ENCODE peak calls at places on chromosomes 1 and 21, in five cellular contexts. B is left ventricle myocardium inferior, T is PC-3, H is ovary, N is body of pancreas. Q is an unnamed sample. For H3K4me1, the result is how much of the 10 kb centered on the place peaks cover.

GRCh38 chr1:151478923-151479322 is 19.6 kb upstream of the POGZ start:
- DNase-seq in T (no peak), H (no peak), B (no peak), N (no peak), Q (no peak)

GRCh38 chr1:11448375-11449085 is 30.4 kb upstream of the DISP3 start:
- DNase-seq in H (no peak), B (no peak), T (no peak), N (no peak), Q (no peak)

GRCh38 chr21:44092201-44092600 is 15.0 kb upstream of the PWP2 start:
- DNase-seq in T (no peak), N (no peak), B (no peak), H (no peak), Q (no peak)

GRCh38 chr1:181105134-181106021 is 16.9 kb downstream of the IER5 start:
- DNase-seq in T (peak), N (peak), H (peak), B (peak), Q (peak)

GRCh38 chr1:184854456-184855180 is 100.0 kb upstream of the EDEM3 start:
- DNase-seq in T (no peak), N (no peak), H (no peak), B (no peak), Q (no peak)

GRCh38 chr1:35369922-35370671 is 101.6 kb downstream of the ZMYM4 start:
- DNase-seq in N (peak), T (no peak), B (peak), H (peak), Q (peak)

GRCh38 chr1:10909697-10910489 is 102.6 kb upstream of the TARDBP start:
- DNase-seq in B (peak), H (no peak), T (peak), N (peak), Q (peak)

GRCh38 chr1:233033366-233033765 is 83.0 kb downstream of the NTPCR start:
- DNase-seq in N (no peak), B (no peak), T (no peak), H (no peak), Q (no peak)

GRCh38 chr21:41684381-41685245 is 82.2 kb downstream of the RIPK4 start:
- DNase-seq in H (peak), T (peak), N (peak), B (no peak), Q (no peak)

GRCh38 chr1:156504062-156504813 is 3.7 kb upstream of the MEF2D start:
- DNase-seq in H (peak), N (no peak), T (peak), B (no peak), Q (no peak)

GRCh38 chr1:242129103-242129502 is 130.2 kb upstream of the MAP1LC3C start:
- DNase-seq in T (peak), N (no peak), H (no peak), B (no peak), Q (no peak)

GRCh38 chr1:173341307-173341706 is 134.2 kb upstream of the TNFSF4 start:
- DNase-seq in T (peak), H (no peak), N (no peak), B (no peak), Q (no peak)

GRCh38 chr1:32138965-32139364 is 31.1 kb downstream of the KPNA6 start:
- DNase-seq in H (no peak), T (peak), B (no peak), N (no peak), Q (no peak)

GRCh38 chr1:240170245-240170644 is 78.6 kb downstream of the FMN2 start:
- DNase-seq in B (no peak), T (no peak), N (no peak), H (no peak), Q (no peak)

GRCh38 chr1:64878931-64879710 is 87.2 kb downstream of the JAK1 start:
- DNase-seq in H (no peak), T (no peak), B (no peak), N (no peak), Q (no peak)

GRCh38 chr1:97553975-97554374 is 366.9 kb downstream of the DPYD start:
- DNase-seq in H (no peak), T (no peak), N (no peak), B (no peak), Q (no peak)

GRCh38 chr1:114331936-114332335 is 178.3 kb upstream of the SYT6 start:
- DNase-seq in B (no peak), T (no peak), N (no peak), H (no peak), Q (no peak)

GRCh38 chr1:21233480-21233879 is 56.8 kb downstream of the ECE1 start:
- DNase-seq in B (no peak), H (no peak), T (no peak), N (no peak), Q (no peak)

GRCh38 chr1:156420209-156421061 is 51.4 kb downstream of the RHBG start:
- DNase-seq in H (no peak), B (no peak), T (no peak), N (peak), Q (no peak)

DNA sequence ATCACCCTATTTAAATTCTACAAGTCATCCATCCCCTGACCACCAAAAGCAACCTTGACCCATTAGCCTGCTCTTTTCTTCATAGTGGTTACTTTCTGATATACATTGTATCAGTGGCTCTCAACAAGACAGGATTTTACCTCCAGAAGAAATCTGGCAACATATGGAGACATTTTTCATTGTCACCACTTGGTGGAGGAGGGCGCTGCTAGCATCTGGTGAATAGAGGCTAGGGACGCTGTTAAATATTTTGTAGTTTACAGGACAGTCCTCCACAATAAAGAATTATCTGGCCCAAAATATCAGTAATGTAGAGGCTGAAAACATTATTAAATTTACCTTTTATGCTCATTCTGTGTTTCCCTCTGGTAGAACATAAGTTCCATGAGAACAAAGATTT is 6.1 kb downstream of the HSPA13 start:
- DNase-seq in B (no peak), N (no peak), H (no peak), T (peak), Q (no peak)
- TF ChIP-seq CTCF in B (no peak), N (no peak), H (no peak), T (peak), Q (no peak)

DNA sequence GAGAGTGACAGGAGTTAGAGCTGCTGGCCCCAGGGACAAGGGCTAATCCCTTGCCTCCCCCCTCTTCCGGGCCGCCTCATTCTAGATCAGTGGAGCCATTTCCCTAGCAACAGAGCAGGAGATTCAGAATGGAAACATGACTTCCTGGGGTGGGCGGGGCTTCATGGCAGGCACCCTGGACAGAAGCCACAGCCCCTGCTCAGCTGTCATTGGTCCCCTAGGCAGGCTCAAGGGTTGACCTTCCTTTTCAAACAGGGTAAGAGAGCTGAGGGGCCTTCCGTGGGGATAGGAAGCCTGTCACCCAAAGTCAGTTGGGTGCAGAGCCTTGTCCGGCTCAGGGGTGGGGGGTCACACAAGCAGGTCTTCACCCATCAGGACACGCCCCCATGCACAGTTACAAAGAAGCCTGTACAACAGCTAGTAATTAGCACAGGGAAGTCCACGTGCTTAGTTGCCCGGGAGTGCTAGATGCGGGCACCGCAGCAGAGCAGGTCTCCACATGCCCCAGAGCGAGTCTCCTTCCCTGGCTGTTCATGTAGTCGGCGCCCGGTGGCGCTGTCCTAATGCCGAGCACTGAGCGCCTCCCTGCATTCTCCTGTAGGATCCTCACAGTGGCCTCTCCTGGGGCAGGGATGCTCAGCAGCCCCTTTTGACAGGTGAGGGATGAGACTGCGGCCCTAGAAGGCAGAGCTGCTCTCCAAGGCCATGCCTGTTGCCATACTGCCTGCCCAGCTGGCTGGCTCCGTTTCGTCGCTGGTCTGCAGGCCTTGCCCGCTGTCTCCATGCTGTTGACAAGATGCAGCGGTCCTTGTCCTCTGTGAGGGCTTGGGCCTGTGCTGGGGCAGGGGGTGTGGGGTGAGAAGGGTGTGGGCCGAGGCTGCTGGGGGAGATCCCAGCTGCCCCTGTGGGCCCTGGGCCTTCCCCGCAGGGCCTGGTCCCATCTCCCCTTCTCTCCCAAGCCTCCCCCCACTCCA is 5.1 kb downstream of the TMEM201 start:
- DNase-seq in B (peak), T (peak), N (peak), H (no peak), Q (peak)
- H3K4me1 ChIP-seq in B (half or more), T (under half), N (under half), H (under half), Q (half or more)

GRCh38 chr1:116556289-116557006 is 14.4 kb downstream of the CD58 start:
- DNase-seq in H (no peak), T (peak), B (peak), N (no peak), Q (no peak)
- TF ChIP-seq CTCF in H (no peak), T (peak), B (no peak), N (no peak), Q (no peak)

GRCh38 chr1:162562452-162562828 is 918 bp downstream of the UAP1 start:
- DNase-seq in H (no peak), N (peak), T (peak), B (no peak), Q (no peak)
- H3K4me1 ChIP-seq in H (under half), N (under half), T (under half), B (half or more), Q (under half)

DNA sequence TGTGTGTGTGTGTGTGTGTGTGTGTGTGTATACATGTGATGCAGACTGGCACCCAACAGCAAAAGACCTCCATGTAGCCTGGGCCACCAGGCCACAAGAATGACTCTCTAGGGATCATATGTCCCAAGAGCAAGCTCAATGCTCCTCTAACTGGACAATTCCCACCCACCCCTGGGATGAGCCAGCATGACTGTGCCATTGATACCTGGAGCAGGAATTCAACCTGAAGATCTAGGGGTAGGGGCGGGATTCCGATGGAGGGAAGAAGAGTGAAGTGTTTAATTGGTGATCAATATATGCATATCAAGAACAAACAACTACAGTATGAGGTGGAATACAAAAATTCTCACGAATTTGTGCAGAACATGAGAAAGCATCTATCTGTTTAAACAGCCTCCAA is 136.2 kb downstream of the PSMG1 start:
- DNase-seq in N (no peak), B (no peak), H (no peak), T (no peak), Q (no peak)
- TF ChIP-seq CTCF in N (no peak), B (no peak), H (no peak), T (no peak), Q (no peak)

GRCh38 chr1:245225267-245225666 is 70.5 kb downstream of the KIF26B start:
- DNase-seq in B (no peak), T (no peak), H (no peak), N (no peak), Q (no peak)

GRCh38 chr1:245220381-245220985 is 65.7 kb downstream of the KIF26B start:
- DNase-seq in T (no peak), H (no peak), N (no peak), B (no peak), Q (no peak)

GRCh38 chr1:245225709-245226464 is 71.1 kb downstream of the KIF26B start:
- DNase-seq in H (no peak), B (no peak), N (no peak), T (no peak), Q (no peak)

GRCh38 chr1:245217853-245218608 is 63.2 kb downstream of the KIF26B start:
- DNase-seq in B (no peak), T (no peak), H (no peak), N (no peak), Q (no peak)

GRCh38 chr1:245222931-245223330 is 68.1 kb downstream of the KIF26B start:
- DNase-seq in N (no peak), H (no peak), T (no peak), B (no peak), Q (no peak)
- H3K4me1 ChIP-seq in N (under half), H (under half), T (under half), B (under half), Q (under half)

Q was measured in psoas muscle.